ENCODE peak calls at places on chromosomes 6 and 20, in four cellular contexts. N, H, P and Q are unnamed samples.

GRCh38 chr6:36197739-36198221 is 1.2 kb downstream of the BRPF3 start:
- DNase-seq in N (no peak), H (peak), P (no peak), Q (no peak)

GRCh38 chr20:32460683-32461320 is 102.7 kb downstream of the ASXL1 start:
- DNase-seq in N (no peak), H (no peak), P (no peak), Q (no peak)

GRCh38 chr20:4490595-4491280 is 231.0 kb upstream of the PRND start:
- DNase-seq in N (no peak), H (no peak), P (no peak), Q (no peak)

GRCh38 chr20:51402201-51402600 is 140.3 kb downstream of the NFATC2 start:
- DNase-seq in N (no peak), H (no peak), P (no peak), Q (no peak)

GRCh38 chr20:36317675-36318074 is 11.5 kb downstream of the DLGAP4 start:
- DNase-seq in N (peak), H (no peak), P (no peak), Q (no peak)

GRCh38 chr6:3337521-3338350 is 79.0 kb downstream of the PSMG4 start:
- DNase-seq in N (no peak), H (peak), P (no peak), Q (peak)

GRCh38 chr6:85865665-85866372 is 223.1 kb upstream of the SYNCRIP start:
- DNase-seq in N (no peak), H (peak), P (no peak), Q (peak)

GRCh38 chr6:69865126-69865525 is 1.2 kb upstream of the COL19A1 start:
- DNase-seq in N (no peak), H (no peak), P (no peak), Q (no peak)

GRCh38 chr6:153104220-153104619 is 26.9 kb downstream of the RGS17 start:
- DNase-seq in N (no peak), H (no peak), P (no peak), Q (no peak)

GRCh38 chr6:67757465-67758033 is 877.5 kb upstream of the ADGRB3 start:
- DNase-seq in N (no peak), H (no peak), P (no peak), Q (no peak)

GRCh38 chr6:39203804-39204495 is 25.3 kb downstream of the KCNK5 start:
- DNase-seq in N (no peak), H (peak), P (no peak), Q (no peak)

GRCh38 chr20:63120286-63121090 is 95.4 kb downstream of the YTHDF1 start:
- DNase-seq in N (no peak), H (no peak), P (no peak), Q (no peak)

GRCh38 chr20:31676534-31677030 is 38.9 kb downstream of the COX4I2 start:
- DNase-seq in N (no peak), H (no peak), P (no peak), Q (no peak)

GRCh38 chr6:15441215-15441868 is 195.5 kb downstream of the JARID2 start:
- DNase-seq in N (peak), H (peak), P (peak), Q (peak)

GRCh38 chr6:126890055-126890454 is 228.4 kb upstream of the RSPO3 start:
- DNase-seq in N (peak), H (peak), P (no peak), Q (no peak)

GRCh38 chr6:33521790-33522091 is 58.3 kb downstream of the BAK1 start:
- DNase-seq in N (no peak), H (no peak), P (no peak), Q (no peak)

GRCh38 chr20:14992961-14993360 is 655.5 kb upstream of the FLRT3 start:
- DNase-seq in N (peak), H (no peak), P (no peak), Q (no peak)

GRCh38 chr6:139983555-139984276 is 609.3 kb upstream of the CITED2 start:
- DNase-seq in N (no peak), H (no peak), P (no peak), Q (no peak)

GRCh38 chr6:19988555-19988954 is 151.4 kb downstream of the ID4 start:
- DNase-seq in N (no peak), H (no peak), P (no peak), Q (peak)

GRCh38 chr20:61849376-61849775 is 216.3 kb downstream of the TAF4 start:
- DNase-seq in N (no peak), H (no peak), P (no peak), Q (no peak)

DNA sequence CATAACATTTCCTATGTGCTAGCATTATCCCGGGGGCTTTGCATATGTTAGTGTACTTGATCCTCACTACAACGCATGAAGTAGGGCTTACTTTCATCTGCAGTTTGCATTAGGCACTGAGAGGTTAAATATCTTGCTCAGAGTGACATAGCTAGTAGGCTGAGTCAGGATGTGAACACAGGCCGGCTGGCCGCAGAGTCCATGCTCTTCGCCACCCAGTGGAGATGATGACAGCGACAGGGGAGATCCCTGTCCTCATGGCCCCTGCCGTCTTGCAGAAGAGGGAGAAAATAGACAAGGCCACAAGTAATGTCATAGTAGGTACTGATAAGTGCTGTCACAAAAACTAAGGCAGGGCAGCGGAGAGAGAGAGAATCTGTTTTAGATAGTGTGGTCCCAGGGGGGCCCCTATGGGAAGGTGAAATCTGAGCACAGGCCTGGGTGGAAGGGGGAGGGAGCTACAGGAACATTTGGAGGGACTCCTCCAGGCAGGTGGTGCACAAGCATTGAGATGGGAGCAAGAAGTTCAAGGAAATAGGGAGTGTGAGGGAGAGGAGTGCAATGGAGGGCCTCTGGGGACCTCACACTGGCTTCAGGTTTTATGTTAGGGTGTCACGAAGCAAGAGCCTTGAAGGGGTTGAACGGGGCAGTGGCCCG is 46.8 kb downstream of the LYRM4 start:
- DNase-seq in N (no peak), H (no peak), P (no peak), Q (no peak)
- TF ChIP-seq CTCF in N (no peak), H (no peak), P (no peak), Q (no peak)

GRCh38 chr6:133290926-133291325 is 49.8 kb downstream of the EYA4 start:
- DNase-seq in N (no peak), H (no peak), P (no peak), Q (no peak)

GRCh38 chr6:133289733-133290306 is 48.7 kb downstream of the EYA4 start:
- DNase-seq in N (no peak), H (no peak), P (no peak), Q (no peak)

GRCh38 chr6:133288662-133289061 is 47.5 kb downstream of the EYA4 start:
- DNase-seq in N (no peak), H (no peak), P (no peak), Q (no peak)

GRCh38 chr6:133291671-133292070 is 50.5 kb downstream of the EYA4 start:
- DNase-seq in N (no peak), H (no peak), P (no peak), Q (no peak)

GRCh38 chr6:133286765-133287164 is 45.6 kb downstream of the EYA4 start:
- DNase-seq in N (no peak), H (no peak), P (no peak), Q (peak)
- TF ChIP-seq CTCF in N (peak), H (no peak), P (peak), Q (no peak)

DNA sequence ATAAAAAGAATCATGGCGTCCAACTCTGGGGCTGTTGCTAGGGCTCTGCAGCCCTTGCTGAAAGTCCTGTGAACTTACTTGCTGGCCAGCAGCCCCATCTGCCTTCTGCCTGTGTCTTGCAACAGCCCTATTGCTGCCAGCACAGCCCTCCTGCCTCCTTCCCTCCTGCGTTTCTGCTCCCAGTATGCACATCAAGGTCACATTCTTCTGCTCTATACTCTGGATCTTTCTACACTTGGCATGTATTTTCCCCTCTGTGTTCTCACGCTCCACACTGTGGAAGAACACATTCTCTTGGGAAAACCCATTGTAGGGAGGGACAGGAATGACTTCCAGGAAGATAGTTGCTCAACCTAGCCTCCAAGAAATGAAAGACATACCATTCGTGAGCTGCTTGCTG is 80.9 kb upstream of the PHACTR2 start:
- DNase-seq in N (no peak), H (peak), P (no peak), Q (no peak)
- TF ChIP-seq CTCF in N (no peak), H (no peak), P (no peak), Q (no peak)

GRCh38 chr6:88426005-88426404 is 259.9 kb upstream of the CNR1 start:
- DNase-seq in N (no peak), H (no peak), P (no peak), Q (no peak)

GRCh38 chr6:88428068-88428467 is 261.9 kb upstream of the CNR1 start:
- DNase-seq in N (no peak), H (no peak), P (no peak), Q (no peak)

GRCh38 chr6:88422831-88423230 is 256.7 kb upstream of the CNR1 start:
- DNase-seq in N (peak), H (no peak), P (no peak), Q (no peak)
- TF ChIP-seq CTCF in N (peak), H (no peak), P (no peak), Q (no peak)

DNA sequence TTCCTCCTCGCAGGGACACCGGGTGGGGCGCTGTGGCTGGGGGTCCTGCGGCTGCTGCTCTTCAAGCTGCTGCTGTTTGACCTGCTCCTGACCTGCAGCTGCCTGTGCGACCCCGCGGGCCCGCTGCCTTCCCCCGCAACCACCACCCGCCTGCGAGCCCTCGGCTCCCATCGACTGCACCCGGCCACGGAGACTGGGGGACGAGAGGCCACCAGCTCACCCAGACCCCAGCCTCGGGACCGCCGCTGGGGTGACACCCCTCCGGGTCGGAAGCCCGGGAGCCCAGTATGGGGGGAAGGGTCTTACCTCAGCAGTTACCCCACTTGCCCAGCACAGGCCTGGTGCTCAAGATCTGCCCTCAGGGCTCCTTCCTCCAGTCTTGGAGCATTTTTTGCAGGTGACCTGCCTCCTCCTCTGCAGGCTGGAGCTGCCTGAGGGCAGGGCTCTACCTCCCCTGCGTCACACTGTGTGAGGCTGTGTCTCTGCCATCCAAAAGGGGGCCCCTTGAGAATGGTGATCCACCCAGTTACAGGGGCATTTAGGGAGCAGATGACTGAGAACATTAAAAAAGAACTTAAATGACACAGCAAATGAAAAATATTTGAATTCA is 3.9 kb upstream of the CNPY3 start:
- DNase-seq in N (no peak), H (no peak), P (no peak), Q (no peak)
- TF ChIP-seq CTCF in N (no peak), H (no peak), P (no peak), Q (no peak)

GRCh38 chr6:46042355-46042999 is 26.8 kb upstream of the CLIC5 start:
- DNase-seq in N (peak), H (peak), P (no peak), Q (peak)
- TF ChIP-seq CTCF in N (peak), H (peak), P (peak), Q (peak)

DNA sequence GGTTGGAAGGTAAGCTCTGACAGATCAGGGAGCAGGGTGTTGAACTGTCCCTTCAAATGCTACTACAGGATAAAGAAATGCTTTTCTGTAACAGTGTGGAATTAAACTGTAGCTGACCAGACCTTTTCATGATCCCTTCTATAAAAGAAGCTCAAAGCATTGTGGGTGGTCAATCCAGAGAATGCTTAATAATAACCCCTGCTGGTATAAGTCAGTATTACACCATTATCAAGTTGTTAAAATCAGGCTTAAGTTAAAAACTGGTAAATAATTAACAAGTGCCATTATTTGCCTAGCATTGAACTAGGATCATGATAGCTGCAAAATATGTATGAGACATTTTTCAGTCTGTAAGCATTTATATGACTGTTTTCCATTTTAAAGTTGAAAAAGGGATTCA is 468.9 kb downstream of the PKHD1 start:
- DNase-seq in N (no peak), H (no peak), P (no peak), Q (no peak)
- TF ChIP-seq CTCF in N (peak), H (peak), P (peak), Q (no peak)

DNA sequence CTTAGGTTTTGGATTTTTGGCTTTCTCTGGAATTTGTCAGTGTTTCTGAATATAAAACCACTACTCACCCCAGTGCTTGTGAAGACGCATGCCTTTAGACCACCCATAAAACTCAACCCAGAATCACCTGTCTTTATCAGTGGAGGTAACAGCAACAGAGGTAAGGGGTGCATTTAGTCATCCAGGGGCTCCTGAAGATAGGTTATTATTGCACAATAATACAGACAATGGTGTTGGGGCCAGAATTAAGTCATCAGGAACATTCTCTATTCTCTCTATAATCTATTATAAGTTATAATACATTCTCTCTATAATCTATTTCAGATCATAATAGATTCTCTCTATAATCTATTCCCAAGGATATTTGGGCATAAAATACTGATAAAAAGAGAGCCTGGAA is 100.2 kb upstream of the KCNQ5 start:
- DNase-seq in N (no peak), H (no peak), P (no peak), Q (no peak)
- TF ChIP-seq CTCF in N (no peak), H (no peak), P (no peak), Q (no peak)

GRCh38 chr6:169751242-169752073 is at the start of the genes DYNLT2 and ERMARD:
- DNase-seq in N (peak), H (peak), P (peak), Q (peak)
- TF ChIP-seq CTCF in N (peak), H (peak), P (peak), Q (no peak)

DNA sequence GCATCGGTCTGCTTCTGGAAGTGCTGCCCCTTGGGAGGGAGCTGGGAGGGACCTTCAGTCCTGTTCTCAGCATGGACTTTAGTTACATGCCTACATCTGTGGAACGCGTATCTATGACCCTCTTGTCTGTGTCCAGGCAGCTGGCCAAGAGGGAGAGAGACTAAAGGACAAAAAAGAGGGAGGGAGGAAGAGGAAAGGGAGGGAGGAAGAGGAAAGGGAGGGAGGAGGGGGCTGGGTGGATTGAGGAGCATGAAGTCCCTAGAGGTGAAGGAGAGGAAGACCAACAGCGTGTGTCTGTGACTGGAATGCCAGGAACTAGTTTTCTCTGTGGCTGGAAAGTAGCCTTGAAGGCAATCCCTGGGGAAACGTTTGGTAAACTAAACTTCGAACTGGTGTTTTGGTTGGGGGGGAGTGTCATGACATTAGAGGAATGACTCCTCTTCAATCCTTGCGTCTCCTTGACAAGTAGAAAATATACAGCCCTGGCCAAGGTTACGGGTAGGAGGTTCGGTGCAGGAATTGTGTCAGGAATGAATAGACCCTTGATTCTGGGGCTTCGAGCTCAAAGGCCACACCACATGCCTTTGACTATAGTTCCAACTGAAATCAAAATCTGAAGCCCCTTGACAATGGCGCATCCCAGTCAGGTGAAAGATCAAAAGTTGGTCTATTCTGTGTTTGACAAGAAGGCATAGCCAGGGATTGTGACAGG is 52.0 kb upstream of the PLEKHG1 start:
- DNase-seq in N (no peak), H (peak), P (no peak), Q (no peak)
- TF ChIP-seq CTCF in N (no peak), H (no peak), P (no peak), Q (no peak)